ENCODE peak calls at places on chromosomes 13 and 19, in five cellular contexts. H is caudate nucleus, Z is brain microvascular endothelial cell, J is HEK293T, C is HFF-Myc. I is an unnamed sample.

GRCh38 chr13:99432637-99433542 is 68.4 kb upstream of the TM9SF2 start:
- DNase-seq in C (no peak), Z (peak), H (no peak), J (no peak), I (peak)

GRCh38 chr19:51002542-51003311 is 1.3 kb upstream of the KLK8 start:
- DNase-seq in C (no peak), H (no peak), J (peak), Z (no peak), I (no peak)

GRCh38 chr13:101307181-101307701 is 109.1 kb downstream of the NALCN start:
- DNase-seq in H (no peak), Z (peak), J (no peak), C (no peak), I (peak)

GRCh38 chr13:43784491-43784890 is 2.3 kb downstream of the ENOX1 start:
- DNase-seq in C (no peak), H (no peak), J (no peak), Z (no peak), I (no peak)

GRCh38 chr19:1526979-1527649 is 3.2 kb downstream of the PLK5 start:
- DNase-seq in C (no peak), Z (no peak), H (no peak), J (no peak), I (no peak)

GRCh38 chr13:29893438-29893837 is 43.0 kb upstream of the UBL3 start:
- DNase-seq in H (no peak), J (no peak), Z (no peak), C (no peak), I (no peak)

GRCh38 chr19:406121-406711 is 2.7 kb downstream of the C2CD4C start:
- DNase-seq in Z (no peak), C (no peak), H (no peak), J (no peak), I (no peak)

GRCh38 chr19:46404039-46404883 is 9.1 kb downstream of the CCDC8 start:
- DNase-seq in C (no peak), Z (no peak), J (no peak), H (no peak), I (peak)

GRCh38 chr13:21074601-21075302 is 13.4 kb upstream of the LATS2 start:
- DNase-seq in J (no peak), Z (no peak), H (no peak), C (no peak), I (no peak)

GRCh38 chr19:1265611-1266115 is 3.5 kb upstream of the CIRBP start:
- DNase-seq in J (no peak), H (no peak), Z (peak), C (peak), I (peak)

GRCh38 chr13:29435125-29435911 is 160.2 kb downstream of the SLC7A1 start:
- DNase-seq in C (peak), Z (peak), H (no peak), J (no peak), I (peak)

GRCh38 chr13:37869756-37870488 is at the start of gene TRPC4:
- DNase-seq in H (no peak), J (peak), C (peak), Z (peak), I (peak)

GRCh38 chr19:7986321-7987083 is 18.9 kb downstream of the ELAVL1 start:
- DNase-seq in C (peak), H (no peak), J (no peak), Z (peak), I (peak)

GRCh38 chr13:28622286-28622685 is 36.6 kb upstream of the POMP start:
- DNase-seq in Z (no peak), H (no peak), C (no peak), J (no peak), I (no peak)

GRCh38 chr13:22662771-22663170 is 518.0 kb upstream of the SGCG start:
- DNase-seq in H (no peak), C (no peak), J (no peak), Z (no peak), I (no peak)

GRCh38 chr19:16025108-16026101 is 50.9 kb upstream of the TPM4 start:
- DNase-seq in Z (peak), H (no peak), J (peak), C (peak), I (peak)

GRCh38 chr19:38409631-38410133 is 6.8 kb downstream of the FAM98C start:
- DNase-seq in C (no peak), J (no peak), Z (peak), H (no peak), I (peak)

GRCh38 chr13:41674246-41674645 is 216.9 kb downstream of the RGCC start:
- DNase-seq in C (no peak), Z (no peak), J (no peak), H (no peak), I (no peak)

GRCh38 chr13:62014299-62014698 is 598.6 kb upstream of the PCDH20 start:
- DNase-seq in H (no peak), Z (no peak), C (no peak), J (peak), I (no peak)

GRCh38 chr13:45872574-45872973 is 21.0 kb upstream of the SIAH3 start:
- DNase-seq in Z (no peak), J (no peak), C (peak), H (no peak), I (no peak)

GRCh38 chr19:58181902-58182576 is 822 bp upstream of the ZNF274 start:
- DNase-seq in H (no peak), C (no peak), Z (peak), J (peak), I (no peak)

GRCh38 chr13:23849670-23850069 is 39.5 kb downstream of the MIPEP start:
- DNase-seq in C (no peak), H (no peak), Z (no peak), J (no peak), I (no peak)

GRCh38 chr13:101473458-101473857 is 21.0 kb downstream of the ITGBL1 start:
- DNase-seq in Z (peak), H (no peak), C (no peak), J (no peak), I (peak)

GRCh38 chr13:52851153-52851962 is 2.9 kb upstream of the PCDH8 start:
- DNase-seq in Z (no peak), C (no peak), J (peak), H (peak), I (peak)

GRCh38 chr13:20247403-20247802 is 15.3 kb upstream of the GJB6 start:
- DNase-seq in J (no peak), C (no peak), H (no peak), Z (no peak), I (no peak)

GRCh38 chr13:74557870-74558269 is 423.7 kb upstream of the KLF12 start:
- DNase-seq in J (no peak), C (no peak), Z (no peak), H (no peak), I (no peak)

GRCh38 chr19:558770-559439 is 13.5 kb upstream of the BSG start:
- DNase-seq in J (no peak), Z (no peak), C (no peak), H (no peak), I (no peak)

GRCh38 chr19:55261671-55262126 is 2.9 kb upstream of the PPP6R1 start:
- DNase-seq in H (no peak), C (no peak), J (no peak), Z (no peak), I (no peak)

GRCh38 chr13:19766637-19767036 is 16.1 kb downstream of the PSPC1 start:
- DNase-seq in J (no peak), H (no peak), C (no peak), Z (no peak), I (no peak)

GRCh38 chr13:77833331-77833863 is 85.2 kb downstream of the EDNRB start:
- DNase-seq in J (no peak), Z (no peak), C (no peak), H (no peak), I (peak)

GRCh38 chr19:12112238-12112637 is 27.9 kb downstream of the ZNF20 start:
- DNase-seq in C (no peak), J (no peak), Z (no peak), H (no peak), I (no peak)

GRCh38 chr13:83752141-83752540 is 130.1 kb downstream of the SLITRK1 start:
- DNase-seq in J (no peak), C (no peak), Z (peak), H (no peak), I (no peak)

GRCh38 chr19:7673995-7674667 is 2.8 kb upstream of the MCEMP1 start:
- DNase-seq in H (no peak), Z (peak), J (peak), C (peak), I (peak)

GRCh38 chr19:11540642-11541041 is 2.0 kb downstream of the CNN1 start:
- DNase-seq in H (no peak), C (no peak), J (no peak), Z (no peak), I (no peak)